ENCODE peak calls at places on chromosomes 6 and 20, in ten cellular contexts. T is neuronal stem cell, F is breast epithelium, I is pancreas, P is PC-3, K is neural progenitor cell, V is upper lobe of right lung, H is dorsolateral prefrontal cortex, C is heart right ventricle, U is HepG2. X is an unnamed sample. For H3K27me3, the result is how much of the 10 kb centered on the place peaks cover.

GRCh38 chr6:38012573-38012972 is 193.0 kb downstream of the ZFAND3 start:
- DNase-seq in V (no peak), C (no peak), I (no peak), U (peak), K (peak), T (no peak), H (no peak), P (peak), F (no peak), X (peak)

GRCh38 chr6:158405933-158406332 is 93.7 kb downstream of the TULP4 start:
- DNase-seq in F (no peak), H (no peak), T (no peak), U (no peak), C (no peak), K (no peak), V (no peak), I (no peak), P (no peak), X (no peak)

GRCh38 chr6:2791124-2792050 is 26.2 kb downstream of the WRNIP1 start:
- DNase-seq in H (no peak), I (peak), V (no peak), T (peak), P (peak), C (peak), U (peak), F (no peak), K (peak), X (no peak)

GRCh38 chr6:78400076-78400475 is 467.3 kb upstream of the IRAK1BP1 start:
- DNase-seq in P (no peak), H (no peak), V (no peak), U (no peak), T (no peak), F (no peak), C (no peak), I (no peak), K (no peak), X (no peak)

GRCh38 chr6:28239636-28240035 is 12.4 kb downstream of the ZKSCAN4 start:
- DNase-seq in V (no peak), U (no peak), H (no peak), I (no peak), P (no peak), F (no peak), C (no peak), K (no peak), T (no peak), X (no peak)

GRCh38 chr6:75268121-75268987 is 16.2 kb downstream of the TMEM30A start:
- DNase-seq in H (no peak), U (no peak), F (no peak), K (no peak), I (no peak), T (no peak), V (no peak), C (no peak), P (peak), X (peak)

GRCh38 chr6:77930382-77930781 is 277.5 kb downstream of the MEI4 start:
- DNase-seq in F (no peak), H (no peak), K (no peak), U (no peak), V (no peak), P (no peak), I (no peak), T (no peak), C (no peak), X (no peak)

GRCh38 chr6:73513496-73513854 is 7.4 kb downstream of the EEF1A1 start:
- DNase-seq in T (no peak), C (no peak), F (no peak), K (no peak), U (no peak), H (no peak), V (no peak), I (no peak), P (peak), X (no peak)

GRCh38 chr6:75302280-75302679 is 17.7 kb upstream of the TMEM30A start:
- DNase-seq in F (no peak), H (no peak), C (no peak), I (no peak), U (no peak), P (no peak), K (no peak), V (no peak), T (no peak), X (no peak)

GRCh38 chr6:150324044-150324443 is 44.8 kb upstream of the IYD start:
- DNase-seq in U (no peak), V (no peak), F (no peak), K (no peak), P (no peak), C (no peak), H (no peak), T (no peak), I (no peak), X (peak)

DNA sequence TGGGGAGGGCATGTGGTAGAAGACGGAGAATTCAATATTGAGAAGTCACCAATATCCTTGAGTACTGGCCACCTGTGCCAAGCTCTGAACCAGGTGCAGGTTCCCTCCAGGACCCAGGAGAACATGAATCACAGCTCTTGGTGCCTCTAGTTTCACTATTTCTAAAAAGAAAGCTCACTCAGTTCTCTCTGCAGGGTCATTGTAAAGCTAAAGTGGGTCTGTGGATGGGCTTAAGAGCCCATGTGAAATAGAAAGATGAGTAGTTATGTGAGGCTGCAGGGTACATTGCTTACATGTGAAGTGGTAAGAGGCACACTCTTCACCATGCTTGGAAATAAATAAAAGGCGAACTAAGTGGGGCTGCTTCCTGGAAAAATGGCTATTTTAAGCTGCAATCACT is 43.6 kb downstream of the ZNF831 start:
- DNase-seq in H (no peak), U (no peak), P (no peak), V (no peak), K (no peak), I (no peak), F (no peak), C (no peak), T (no peak), X (no peak)
- H3K27me3 ChIP-seq in H (under half), U (under half), P (half or more), V (under half), K (under half), I (under half), F (under half), C (under half), T (under half), X (under half)

GRCh38 chr6:3869632-3870527 is 20.7 kb downstream of the FAM50B start:
- DNase-seq in P (no peak), U (peak), F (no peak), V (no peak), T (no peak), H (no peak), K (no peak), C (no peak), I (no peak), X (no peak)
- H3K27me3 ChIP-seq in P (under half), U (under half), F (under half), V (under half), T (under half), H (under half), K (under half), C (under half), I (under half), X (under half)

GRCh38 chr20:63009044-63009961 is 2.5 kb upstream of the BHLHE23 start:
- DNase-seq in C (peak), H (peak), I (peak), T (peak), K (peak), P (peak), V (peak), U (peak), F (peak), X (no peak)
- H3K27me3 ChIP-seq in C (half or more), H (half or more), I (half or more), T (half or more), K (half or more), P (half or more), V (half or more), U (half or more), F (under half), X (half or more)

GRCh38 chr20:56924316-56924975 is 295.3 kb downstream of the TFAP2C start:
- DNase-seq in P (no peak), C (no peak), V (no peak), H (no peak), K (peak), F (no peak), T (peak), U (no peak), I (no peak), X (no peak)
- H3K27me3 ChIP-seq in P (under half), C (under half), V (half or more), H (half or more), K (half or more), F (under half), T (half or more), U (half or more), I (under half), X (under half)

DNA sequence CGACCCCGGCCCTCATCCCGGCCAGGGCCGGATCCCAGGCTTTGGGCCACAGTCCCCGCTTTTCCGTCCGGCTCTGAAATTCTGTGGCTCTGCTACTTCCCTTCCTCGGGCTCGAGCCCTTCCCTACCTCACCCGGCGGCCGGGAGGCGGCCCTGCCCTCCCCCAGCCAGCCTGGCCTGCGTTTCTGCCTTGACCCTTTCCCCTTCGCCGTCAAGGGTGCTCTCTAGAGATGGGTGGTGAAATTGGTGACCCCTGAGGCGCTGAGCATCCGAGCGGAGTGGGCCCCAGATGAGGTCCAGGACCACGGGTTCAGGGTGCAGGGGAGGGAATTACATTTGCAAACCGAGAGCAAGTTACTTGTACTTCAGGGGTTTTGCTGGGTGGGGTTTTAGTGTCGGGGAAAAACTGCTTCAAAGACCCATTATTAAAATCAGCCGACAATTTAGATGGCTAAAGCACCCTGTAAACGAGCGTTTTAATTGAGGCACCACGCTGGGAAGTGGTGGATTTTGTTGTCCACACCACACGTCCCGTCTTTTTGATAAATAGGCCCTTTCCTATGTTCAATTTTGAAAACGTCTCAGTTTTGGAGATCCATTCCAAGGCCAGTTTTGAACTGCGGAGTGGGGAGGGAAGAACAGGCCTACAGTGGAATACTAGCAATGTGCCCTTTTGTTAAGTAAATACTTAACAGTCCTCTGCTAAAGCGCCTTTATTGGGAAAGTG is 9.9 kb downstream of the TFAP2A start:
- DNase-seq in P (peak), C (no peak), V (peak), F (no peak), U (no peak), H (no peak), I (no peak), K (no peak), T (no peak), X (no peak)
- H3K27me3 ChIP-seq in P (under half), C (under half), V (half or more), F (under half), U (half or more), H (half or more), I (half or more), K (half or more), T (half or more), X (under half)